ENCODE peak calls at places on chromosomes 4 and X, in ten cellular contexts. R, O, D, S, B, Q, N, P, F and J are unnamed samples.

GRCh38 chrX:125205918-125206665 is 113.6 kb upstream of the TEX13C start:
- DNase-seq in R (peak; percentile 79), O (no peak), D (no peak), S (no peak), B (no peak), Q (no peak), N (no peak), P (no peak), F (no peak), J (peak; percentile 31)

GRCh38 chr4:108620933-108621905 is 843 bp downstream of the RPL34 start:
- DNase-seq in R (no peak), O (no peak), D (no peak), S (no peak), B (no peak), Q (peak; percentile 18), N (peak; percentile 65), P (no peak), F (no peak), J (no peak)

GRCh38 chrX:154383359-154384283 is 4.5 kb downstream of the EMD start:
- DNase-seq in R (no peak), O (no peak), D (no peak), S (no peak), B (no peak), Q (no peak), N (no peak), P (no peak), F (no peak), J (no peak)

GRCh38 chr4:162406637-162407370 is 243.0 kb upstream of the FSTL5 start:
- DNase-seq in R (no peak), O (no peak), D (no peak), S (no peak), B (no peak), Q (peak; percentile 64), N (no peak), P (no peak), F (no peak), J (no peak)

GRCh38 chr4:168832746-168833575 is 177.1 kb downstream of the CBR4 start:
- DNase-seq in R (peak; percentile 78), O (no peak), D (no peak), S (no peak), B (no peak), Q (no peak), N (peak; percentile 23), P (no peak), F (no peak), J (peak; percentile 62)

GRCh38 chrX:123818243-123818642 is 41.6 kb upstream of the XIAP start:
- DNase-seq in R (no peak), O (no peak), D (peak; percentile 57), S (no peak), B (no peak), Q (no peak), N (peak; percentile 90), P (no peak), F (no peak), J (no peak)

GRCh38 chrX:15674514-15674898 is 9.9 kb upstream of the CLTRN start:
- DNase-seq in R (peak; percentile 96), O (peak; percentile 87), D (peak; percentile 87), S (no peak), B (peak; percentile 82), Q (peak; percentile 92), N (peak; percentile 96), P (peak; percentile 77), F (peak; percentile 71), J (peak; percentile 80)

GRCh38 chr4:31193516-31193915 is 473.3 kb downstream of the PCDH7 start:
- DNase-seq in R (no peak), O (no peak), D (no peak), S (no peak), B (no peak), Q (peak; percentile 75), N (no peak), P (no peak), F (no peak), J (no peak)

GRCh38 chr4:1765409-1766335 is 27.4 kb upstream of the FGFR3 start:
- DNase-seq in R (no peak), O (no peak), D (no peak), S (no peak), B (no peak), Q (no peak), N (no peak), P (no peak), F (no peak), J (no peak)

GRCh38 chr4:791866-792630 is 33.9 kb downstream of the CPLX1 start:
- DNase-seq in R (peak; percentile 82), O (no peak), D (no peak), S (no peak), B (peak; percentile 10), Q (no peak), N (no peak), P (no peak), F (no peak), J (peak; percentile 20)

GRCh38 chr4:133808151-133808550 is 393.4 kb downstream of the PABPC4L start:
- DNase-seq in R (no peak), O (no peak), D (no peak), S (no peak), B (no peak), Q (no peak), N (no peak), P (no peak), F (no peak), J (no peak)

GRCh38 chr4:8419222-8420041 is 21.1 kb downstream of the ACOX3 start:
- DNase-seq in R (no peak), O (peak; percentile 33), D (no peak), S (no peak), B (no peak), Q (no peak), N (no peak), P (peak; percentile 22), F (no peak), J (no peak)

GRCh38 chr4:120843840-120844527 is 78.5 kb downstream of the PRDM5 start:
- DNase-seq in R (peak; percentile 39), O (no peak), D (no peak), S (peak; percentile 13), B (no peak), Q (peak; percentile 33), N (peak; percentile 43), P (no peak), F (no peak), J (peak; percentile 64)

GRCh38 chr4:179666226-179666625 is 2224.0 kb upstream of the AGA start:
- DNase-seq in R (peak; percentile 46), O (no peak), D (no peak), S (no peak), B (no peak), Q (no peak), N (no peak), P (no peak), F (no peak), J (no peak)

GRCh38 chr4:75895744-75896314 is 6.4 kb downstream of the PPEF2 start:
- DNase-seq in R (peak; percentile 56), O (no peak), D (no peak), S (no peak), B (no peak), Q (peak; percentile 83), N (peak; percentile 46), P (no peak), F (no peak), J (peak; percentile 51)

GRCh38 chr4:72326692-72327632 is 242.1 kb downstream of the ADAMTS3 start:
- DNase-seq in R (peak; percentile 44), O (no peak), D (no peak), S (no peak), B (no peak), Q (peak; percentile 20), N (peak; percentile 60), P (no peak), F (no peak), J (peak; percentile 44)

GRCh38 chrX:107894038-107894437 is 68.4 kb downstream of the MID2 start:
- DNase-seq in R (peak; percentile 68), O (no peak), D (no peak), S (no peak), B (no peak), Q (peak; percentile 83), N (peak; percentile 68), P (no peak), F (no peak), J (peak; percentile 36)

GRCh38 chr4:2860391-2861348 is 17.0 kb downstream of the ADD1 start:
- DNase-seq in R (peak; percentile 31), O (no peak), D (no peak), S (no peak), B (no peak), Q (no peak), N (no peak), P (no peak), F (no peak), J (no peak)